ENCODE peak calls at places on chromosomes 3 and 15, in five cellular contexts. One of them, this sample, is unnamed.
A peak's percentile ranks its signal among the peaks of the same experiment; 100 is the strongest.

GRCh38 chr15:31326729-31327673 is at the start of gene KLF13:
- DNase-seq in CD8-positive, alpha-beta memory T cell: no peak
- DNase-seq in GM23248: peak; percentile 90
- DNase-seq in lung: peak; percentile 65
- DNase-seq in Panc1: no peak
- DNase-seq in this sample: no peak

GRCh38 chr3:10337323-10338163 is 16.6 kb upstream of the SEC13 start:
- DNase-seq in CD8-positive, alpha-beta memory T cell: no peak
- DNase-seq in GM23248: no peak
- DNase-seq in lung: no peak
- DNase-seq in Panc1: no peak
- DNase-seq in this sample: no peak

GRCh38 chr15:41919954-41920538 is 26.2 kb upstream of the SPTBN5 start:
- DNase-seq in CD8-positive, alpha-beta memory T cell: no peak
- DNase-seq in GM23248: no peak
- DNase-seq in lung: no peak
- DNase-seq in Panc1: no peak
- DNase-seq in this sample: no peak

GRCh38 chr3:140152851-140153640 is 218.1 kb downstream of the CLSTN2 start:
- DNase-seq in CD8-positive, alpha-beta memory T cell: no peak
- DNase-seq in GM23248: no peak
- DNase-seq in lung: no peak
- DNase-seq in Panc1: no peak
- DNase-seq in this sample: no peak

GRCh38 chr15:65085990-65086679 is 9.6 kb downstream of the KBTBD13 start:
- DNase-seq in CD8-positive, alpha-beta memory T cell: no peak
- DNase-seq in GM23248: peak; percentile 50
- DNase-seq in lung: no peak
- DNase-seq in Panc1: no peak
- DNase-seq in this sample: no peak

GRCh38 chr3:38479431-38480092 is 16.6 kb upstream of the EXOG start:
- DNase-seq in CD8-positive, alpha-beta memory T cell: peak; percentile 16
- DNase-seq in GM23248: peak; percentile 79
- DNase-seq in lung: peak; percentile 63
- DNase-seq in Panc1: peak; percentile 32
- DNase-seq in this sample: peak; percentile 75

GRCh38 chr15:79243723-79244122 is 38.8 kb upstream of the ANKRD34C start:
- DNase-seq in CD8-positive, alpha-beta memory T cell: no peak
- DNase-seq in GM23248: peak; percentile 4
- DNase-seq in lung: no peak
- DNase-seq in Panc1: no peak
- DNase-seq in this sample: peak; percentile 60

GRCh38 chr3:42264399-42265058 is 1.5 kb downstream of the CCK start:
- DNase-seq in CD8-positive, alpha-beta memory T cell: no peak
- DNase-seq in GM23248: peak; percentile 83
- DNase-seq in lung: peak; percentile 38
- DNase-seq in Panc1: no peak
- DNase-seq in this sample: no peak

GRCh38 chr3:32865364-32865763 is 47.6 kb downstream of the TRIM71 start:
- DNase-seq in CD8-positive, alpha-beta memory T cell: no peak
- DNase-seq in GM23248: peak; percentile 77
- DNase-seq in lung: no peak
- DNase-seq in Panc1: no peak
- DNase-seq in this sample: no peak

GRCh38 chr3:16380421-16380820 is 115.4 kb downstream of the OXNAD1 start:
- DNase-seq in CD8-positive, alpha-beta memory T cell: no peak
- DNase-seq in GM23248: no peak
- DNase-seq in lung: no peak
- DNase-seq in Panc1: no peak
- DNase-seq in this sample: no peak

GRCh38 chr3:171157286-171157685 is 130.8 kb upstream of the SLC2A2 start:
- DNase-seq in CD8-positive, alpha-beta memory T cell: no peak
- DNase-seq in GM23248: no peak
- DNase-seq in lung: no peak
- DNase-seq in Panc1: no peak
- DNase-seq in this sample: no peak

GRCh38 chr3:8766148-8766547 is 3.3 kb downstream of the OXTR start:
- DNase-seq in CD8-positive, alpha-beta memory T cell: no peak
- DNase-seq in GM23248: no peak
- DNase-seq in lung: no peak
- DNase-seq in Panc1: no peak
- DNase-seq in this sample: no peak

DNA sequence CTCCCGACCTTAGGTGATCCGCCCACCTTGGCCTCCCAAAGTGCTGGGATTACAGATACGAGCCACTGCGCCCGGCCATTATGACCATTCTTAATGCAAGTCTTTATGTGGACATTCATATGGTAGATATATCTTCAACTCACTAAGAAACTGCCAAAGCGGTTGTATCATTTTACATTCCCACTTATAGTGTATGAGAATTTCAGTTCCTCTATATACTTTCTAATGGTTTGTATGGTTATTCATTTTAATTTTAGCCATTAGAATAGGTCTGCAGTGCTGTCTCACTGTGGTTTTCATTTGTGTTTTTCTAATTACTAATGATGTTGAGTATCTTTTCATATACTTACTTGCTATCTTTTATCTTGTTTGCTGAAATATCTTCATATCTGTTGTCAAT is 32.5 kb downstream of the TCF12 start:
- DNase-seq in CD8-positive, alpha-beta memory T cell: no peak
- DNase-seq in GM23248: no peak
- DNase-seq in lung: no peak
- DNase-seq in Panc1: no peak
- DNase-seq in this sample: no peak
- H3K4me3 ChIP-seq in CD8-positive, alpha-beta memory T cell: no peak overlapping the region
- H3K4me3 ChIP-seq in GM23248: no peak overlapping the region
- H3K4me3 ChIP-seq in lung: no peak overlapping the region
- H3K4me3 ChIP-seq in Panc1: no peak overlapping the region
- H3K4me3 ChIP-seq in this sample: no peak overlapping the region

GRCh38 chr3:63662011-63662410 is 9.5 kb downstream of the SNTN start:
- DNase-seq in CD8-positive, alpha-beta memory T cell: no peak
- DNase-seq in GM23248: no peak
- DNase-seq in lung: no peak
- DNase-seq in Panc1: no peak
- DNase-seq in this sample: no peak
- H3K4me1 ChIP-seq in CD8-positive, alpha-beta memory T cell: no peaks in the 10 kb centered on the region
- H3K4me1 ChIP-seq in GM23248: peaks cover 9% of the 10 kb centered on the region
- H3K4me1 ChIP-seq in lung: no peaks in the 10 kb centered on the region
- H3K4me1 ChIP-seq in Panc1: no peaks in the 10 kb centered on the region
- H3K4me1 ChIP-seq in this sample: no peaks in the 10 kb centered on the region

DNA sequence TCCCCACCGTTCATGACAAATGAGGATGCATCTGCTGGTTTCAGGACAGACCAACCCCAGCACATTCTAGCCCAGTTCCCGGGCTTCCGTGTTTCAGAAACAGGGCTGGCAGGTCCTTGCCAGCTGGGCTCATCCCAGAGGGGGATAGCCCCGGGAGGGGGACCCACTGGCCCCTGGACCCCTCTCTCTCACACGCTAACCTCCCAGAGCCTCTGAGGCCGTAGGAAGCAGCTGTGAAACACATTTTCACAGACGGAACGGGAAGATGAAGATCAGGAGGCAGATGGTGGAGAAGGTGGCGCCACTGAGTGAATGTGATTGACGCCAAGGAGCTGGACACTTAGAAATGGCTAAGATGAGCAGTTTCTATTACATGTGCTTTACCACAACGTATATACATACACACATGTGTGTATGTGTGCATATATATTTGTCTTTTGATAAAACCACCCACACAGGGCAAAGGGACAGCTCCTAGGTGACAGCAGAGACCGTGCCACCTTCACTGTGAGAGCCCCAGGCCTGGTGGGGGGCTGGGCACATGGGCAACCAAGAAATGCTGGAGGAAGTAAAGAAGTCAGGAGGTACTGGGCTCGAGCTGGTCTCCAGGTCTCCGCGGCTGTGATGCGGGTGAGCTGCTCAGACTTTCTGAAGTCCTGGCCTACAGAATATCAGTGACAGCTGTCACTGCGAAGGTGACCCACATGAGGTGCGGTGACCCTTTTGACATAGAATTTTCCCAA is 168.6 kb upstream of the IQSEC1 start:
- DNase-seq in CD8-positive, alpha-beta memory T cell: no peak
- DNase-seq in GM23248: no peak
- DNase-seq in lung: no peak
- DNase-seq in Panc1: no peak
- DNase-seq in this sample: no peak
- H3K4me3 ChIP-seq in CD8-positive, alpha-beta memory T cell: no peak overlapping the region
- H3K4me3 ChIP-seq in GM23248: no peak overlapping the region
- H3K4me3 ChIP-seq in lung: no peak overlapping the region
- H3K4me3 ChIP-seq in Panc1: no peak overlapping the region
- H3K4me3 ChIP-seq in this sample: no peak overlapping the region

DNA sequence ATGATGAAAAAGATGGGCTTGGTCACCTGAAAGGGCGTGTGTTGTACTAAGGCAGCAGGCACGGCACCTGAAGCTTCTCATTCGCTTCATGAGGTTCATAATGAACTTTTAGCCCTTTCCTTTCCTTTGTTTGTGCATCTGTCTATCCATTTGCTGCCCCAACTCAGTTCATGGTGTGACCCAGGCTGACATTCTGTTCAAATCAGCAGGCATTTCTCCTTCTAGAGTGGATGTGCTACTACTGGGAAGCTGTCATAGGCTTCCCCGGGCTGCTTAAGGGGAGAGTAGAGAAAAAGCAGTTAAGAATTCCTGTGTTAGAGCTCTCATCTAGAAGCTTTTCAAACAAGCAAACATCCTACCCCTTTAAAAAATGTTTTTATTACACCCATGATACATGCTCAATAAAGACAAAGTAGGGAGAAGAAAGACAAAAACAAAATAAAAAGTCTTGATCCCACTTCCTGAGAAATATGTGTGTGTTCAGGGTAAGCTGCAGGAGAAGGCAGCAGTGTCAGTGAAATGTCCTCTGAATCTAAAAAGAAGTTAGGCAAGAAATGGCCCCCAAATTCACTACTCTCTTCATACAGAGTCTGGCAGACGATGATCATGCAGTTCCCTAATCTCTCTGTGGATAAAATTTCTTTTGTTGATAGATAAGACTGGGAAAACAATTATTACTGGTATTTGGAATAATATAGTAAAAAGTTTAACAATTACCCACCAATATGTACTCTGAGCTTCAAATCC is 136.9 kb upstream of the PFN2 start:
- DNase-seq in CD8-positive, alpha-beta memory T cell: no peak
- DNase-seq in GM23248: peak; percentile 35
- DNase-seq in lung: no peak
- DNase-seq in Panc1: no peak
- DNase-seq in this sample: no peak
- H3K4me1 ChIP-seq in CD8-positive, alpha-beta memory T cell: no peaks in the 10 kb centered on the region
- H3K4me1 ChIP-seq in GM23248: peaks cover 32% of the 10 kb centered on the region
- H3K4me1 ChIP-seq in lung: no peaks in the 10 kb centered on the region
- H3K4me1 ChIP-seq in Panc1: peaks cover 7% of the 10 kb centered on the region
- H3K4me1 ChIP-seq in this sample: no peaks in the 10 kb centered on the region

GRCh38 chr3:186787642-186788481 is 4.5 kb downstream of the EIF4A2 start:
- DNase-seq in CD8-positive, alpha-beta memory T cell: no peak
- DNase-seq in GM23248: peak; percentile 12
- DNase-seq in lung: no peak
- DNase-seq in Panc1: no peak
- DNase-seq in this sample: no peak
- H3K4me3 ChIP-seq in CD8-positive, alpha-beta memory T cell: peak overlapping the region; percentile 4
- H3K4me3 ChIP-seq in GM23248: peak overlapping the region; percentile 97
- H3K4me3 ChIP-seq in lung: no peak overlapping the region
- H3K4me3 ChIP-seq in Panc1: peak overlapping the region; percentile 96
- H3K4me3 ChIP-seq in this sample: no peak overlapping the region

GRCh38 chr3:183635107-183635430 is 354 bp upstream of the KLHL24 start:
- DNase-seq in CD8-positive, alpha-beta memory T cell: no peak
- DNase-seq in GM23248: no peak
- DNase-seq in lung: no peak
- DNase-seq in Panc1: no peak
- DNase-seq in this sample: no peak

GRCh38 chr3:183637106-183637486 is 1.7 kb downstream of the KLHL24 start:
- DNase-seq in CD8-positive, alpha-beta memory T cell: no peak
- DNase-seq in GM23248: peak; percentile 9
- DNase-seq in lung: no peak
- DNase-seq in Panc1: no peak
- DNase-seq in this sample: no peak

GRCh38 chr3:183635431-183636220 is at the start of gene KLHL24:
- DNase-seq in CD8-positive, alpha-beta memory T cell: peak; percentile 87
- DNase-seq in GM23248: peak; percentile 97
- DNase-seq in lung: peak; percentile 95
- DNase-seq in Panc1: peak; percentile 75
- DNase-seq in this sample: peak; percentile 96

GRCh38 chr3:183636221-183637105 is 1.0 kb downstream of the KLHL24 start:
- DNase-seq in CD8-positive, alpha-beta memory T cell: peak; percentile 88
- DNase-seq in GM23248: peak; percentile 96
- DNase-seq in lung: peak; percentile 96
- DNase-seq in Panc1: peak; percentile 90
- DNase-seq in this sample: peak; percentile 97

DNA sequence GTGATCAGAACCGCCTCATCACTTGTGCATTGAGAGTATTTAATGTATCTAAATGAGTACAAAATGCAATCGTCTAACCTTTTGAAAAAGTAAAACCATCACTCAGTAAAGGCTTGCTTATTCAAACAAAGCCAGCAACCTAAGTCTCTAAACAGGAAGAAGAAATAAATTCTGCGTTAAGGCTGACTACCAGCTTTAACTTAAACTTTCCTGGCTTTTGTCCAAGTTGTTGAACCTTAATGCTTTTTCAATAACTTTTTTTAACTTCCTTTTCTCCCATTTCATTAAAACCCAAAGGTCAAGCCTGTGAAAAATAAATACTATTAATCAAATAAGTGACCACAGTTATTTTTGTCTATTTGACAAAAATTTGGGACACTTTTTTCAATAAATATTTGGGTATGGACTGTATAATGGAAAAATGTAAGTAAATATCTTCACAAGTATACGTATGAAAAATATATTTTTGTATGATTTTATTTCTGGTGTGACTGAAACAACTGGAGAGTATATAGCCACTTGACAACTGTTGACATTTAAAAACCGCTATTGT is 2.7 kb downstream of the KLHL24 start:
- DNase-seq in CD8-positive, alpha-beta memory T cell: no peak
- DNase-seq in GM23248: no peak
- DNase-seq in lung: no peak
- DNase-seq in Panc1: no peak
- DNase-seq in this sample: no peak
- H3K4me1 ChIP-seq in CD8-positive, alpha-beta memory T cell: peaks cover 35% of the 10 kb centered on the region
- H3K4me1 ChIP-seq in GM23248: peaks cover 5% of the 10 kb centered on the region
- H3K4me1 ChIP-seq in lung: no peaks in the 10 kb centered on the region
- H3K4me1 ChIP-seq in Panc1: peaks cover 16% of the 10 kb centered on the region
- H3K4me1 ChIP-seq in this sample: peaks cover 42% of the 10 kb centered on the region

DNA sequence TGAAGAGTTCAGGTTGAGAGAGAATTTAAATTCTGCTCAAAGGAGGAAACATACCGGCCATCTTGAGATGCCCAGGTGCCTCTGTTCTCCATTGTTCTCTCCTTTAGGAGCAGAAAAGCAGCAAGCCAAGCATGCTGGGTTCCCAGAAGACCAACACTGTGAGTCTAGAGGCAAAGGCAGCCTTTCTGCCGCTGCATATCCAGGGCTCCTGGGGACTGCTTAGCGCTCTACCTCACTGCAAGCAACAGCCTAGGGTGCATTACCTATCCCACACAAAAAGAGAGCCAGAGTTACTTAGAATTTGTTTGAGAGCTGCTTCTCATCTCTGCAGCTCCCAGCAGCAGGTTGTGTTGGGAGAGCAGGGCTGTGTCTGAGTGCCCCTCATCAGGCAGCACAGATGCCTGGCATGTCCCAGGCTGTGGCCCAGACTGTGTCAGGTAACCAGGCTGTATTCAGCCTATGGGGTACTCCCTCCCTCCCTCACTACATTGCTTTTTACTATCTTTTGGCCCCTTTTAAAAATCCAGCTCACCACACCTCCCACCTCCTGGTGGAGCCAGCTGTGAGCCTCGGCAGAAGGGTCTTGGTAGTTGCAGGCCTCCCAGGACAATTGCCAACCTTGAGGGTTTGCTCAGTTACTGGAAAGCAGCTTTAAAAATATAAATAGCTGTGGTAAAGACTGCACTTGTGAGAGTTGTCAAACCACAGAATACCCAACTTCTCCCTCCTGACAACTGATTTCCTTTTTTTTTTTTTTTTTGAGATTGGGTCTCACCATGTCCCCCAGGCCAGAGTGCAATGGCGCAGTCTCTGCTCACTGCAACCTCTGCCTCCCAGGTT is 30.2 kb downstream of the BCL2L10 start:
- DNase-seq in CD8-positive, alpha-beta memory T cell: no peak
- DNase-seq in GM23248: no peak
- DNase-seq in lung: no peak
- DNase-seq in Panc1: no peak
- DNase-seq in this sample: no peak
- H3K4me3 ChIP-seq in CD8-positive, alpha-beta memory T cell: no peak overlapping the region
- H3K4me3 ChIP-seq in GM23248: no peak overlapping the region
- H3K4me3 ChIP-seq in lung: no peak overlapping the region
- H3K4me3 ChIP-seq in Panc1: no peak overlapping the region
- H3K4me3 ChIP-seq in this sample: no peak overlapping the region